ENCODE peak calls at places on chromosomes 4 and X, in five cellular contexts. One of them, this sample, is unnamed.

GRCh38 chrX:108722561-108722960 is 13.8 kb downstream of the IRS4 start:
- DNase-seq in bronchial epithelial cell: no peak
- DNase-seq in C1 segment of cervical spinal cord: no peak
- DNase-seq in vagina: no peak
- DNase-seq in NCI-H1105 treated with DMSO at 0.1 percent for 48 hours: no peak
- DNase-seq in this sample: no peak

GRCh38 chr4:5050520-5050955 is 742 bp upstream of the STK32B start:
- DNase-seq in vagina: peak; percentile 84
- DNase-seq in C1 segment of cervical spinal cord: peak; percentile 13
- DNase-seq in NCI-H1105 treated with DMSO at 0.1 percent for 48 hours: no peak
- DNase-seq in bronchial epithelial cell: peak; percentile 52
- DNase-seq in this sample: peak; percentile 90

GRCh38 chr4:66572949-66573348 is 902.7 kb upstream of the EPHA5 start:
- DNase-seq in vagina: no peak
- DNase-seq in C1 segment of cervical spinal cord: no peak
- DNase-seq in NCI-H1105 treated with DMSO at 0.1 percent for 48 hours: no peak
- DNase-seq in bronchial epithelial cell: peak; percentile 53
- DNase-seq in this sample: no peak

GRCh38 chrX:106588801-106589200 is 23.0 kb upstream of the RADX start:
- DNase-seq in vagina: no peak
- DNase-seq in bronchial epithelial cell: peak; percentile 31
- DNase-seq in C1 segment of cervical spinal cord: no peak
- DNase-seq in NCI-H1105 treated with DMSO at 0.1 percent for 48 hours: no peak
- DNase-seq in this sample: no peak

GRCh38 chr4:107866726-107867125 is 42.0 kb downstream of the SGMS2 start:
- DNase-seq in vagina: no peak
- DNase-seq in NCI-H1105 treated with DMSO at 0.1 percent for 48 hours: no peak
- DNase-seq in bronchial epithelial cell: no peak
- DNase-seq in C1 segment of cervical spinal cord: no peak
- DNase-seq in this sample: no peak

GRCh38 chr4:38278255-38278654 is 318.1 kb downstream of the PTTG2 start:
- DNase-seq in bronchial epithelial cell: no peak
- DNase-seq in NCI-H1105 treated with DMSO at 0.1 percent for 48 hours: no peak
- DNase-seq in C1 segment of cervical spinal cord: no peak
- DNase-seq in vagina: no peak
- DNase-seq in this sample: no peak

GRCh38 chr4:115154826-115155225 is 41.4 kb upstream of the NDST4 start:
- DNase-seq in NCI-H1105 treated with DMSO at 0.1 percent for 48 hours: peak; percentile 24
- DNase-seq in bronchial epithelial cell: no peak
- DNase-seq in C1 segment of cervical spinal cord: no peak
- DNase-seq in vagina: no peak
- DNase-seq in this sample: peak; percentile 43

GRCh38 chrX:55593756-55594257 is 29.4 kb upstream of the FOXR2 start:
- DNase-seq in bronchial epithelial cell: no peak
- DNase-seq in NCI-H1105 treated with DMSO at 0.1 percent for 48 hours: no peak
- DNase-seq in vagina: no peak
- DNase-seq in C1 segment of cervical spinal cord: no peak
- DNase-seq in this sample: no peak

GRCh38 chr4:121784975-121785374 is 16.1 kb upstream of the EXOSC9 start:
- DNase-seq in C1 segment of cervical spinal cord: no peak
- DNase-seq in vagina: no peak
- DNase-seq in NCI-H1105 treated with DMSO at 0.1 percent for 48 hours: no peak
- DNase-seq in bronchial epithelial cell: peak; percentile 89
- DNase-seq in this sample: no peak

GRCh38 chr4:113781439-113782040 is 20.0 kb upstream of the CAMK2D start:
- DNase-seq in C1 segment of cervical spinal cord: no peak
- DNase-seq in NCI-H1105 treated with DMSO at 0.1 percent for 48 hours: peak; percentile 7
- DNase-seq in vagina: no peak
- DNase-seq in bronchial epithelial cell: peak; percentile 56
- DNase-seq in this sample: peak; percentile 32

GRCh38 chr4:121139533-121140222 is 24.4 kb downstream of the TNIP3 start:
- DNase-seq in NCI-H1105 treated with DMSO at 0.1 percent for 48 hours: no peak
- DNase-seq in C1 segment of cervical spinal cord: no peak
- DNase-seq in vagina: no peak
- DNase-seq in bronchial epithelial cell: peak; percentile 86
- DNase-seq in this sample: no peak

GRCh38 chrX:21656587-21657317 is 1.4 kb downstream of the KLHL34 start:
- DNase-seq in NCI-H1105 treated with DMSO at 0.1 percent for 48 hours: no peak
- DNase-seq in C1 segment of cervical spinal cord: no peak
- DNase-seq in bronchial epithelial cell: no peak
- DNase-seq in vagina: no peak
- DNase-seq in this sample: no peak

GRCh38 chr4:55768291-55768690 is 51.3 kb upstream of the EXOC1L start:
- DNase-seq in bronchial epithelial cell: peak; percentile 67
- DNase-seq in NCI-H1105 treated with DMSO at 0.1 percent for 48 hours: no peak
- DNase-seq in C1 segment of cervical spinal cord: no peak
- DNase-seq in vagina: no peak
- DNase-seq in this sample: no peak

GRCh38 chrX:72121381-72121780 is 10.3 kb downstream of the RTL5 start:
- DNase-seq in vagina: no peak
- DNase-seq in bronchial epithelial cell: peak; percentile 54
- DNase-seq in C1 segment of cervical spinal cord: peak; percentile 17
- DNase-seq in NCI-H1105 treated with DMSO at 0.1 percent for 48 hours: no peak
- DNase-seq in this sample: peak; percentile 64

This sample was measured in Ammon's horn.